ENCODE peak calls at places on chromosomes 6 and 20, in nine cellular contexts. R is substantia nigra, U is brain microvascular endothelial cell, Z is skeletal muscle cell, G is mucosa of descending colon, V is RKO, Y is mesenteric fat pad, O is T-helper 1 cell, M is NCI-H69. T is an unnamed sample.

GRCh38 chr6:169513478-169514193 is 188.2 kb downstream of the WDR27 start:
- DNase-seq in Y (no peak), U (no peak), R (no peak), M (no peak), V (no peak), G (no peak), Z (no peak), O (no peak), T (no peak)

GRCh38 chr6:138499303-138499991 is at the start of gene NHSL1:
- DNase-seq in V (no peak), G (peak), Y (no peak), M (peak), R (no peak), U (no peak), Z (no peak), O (no peak), T (no peak)

GRCh38 chr6:13413466-13413862 is 73.9 kb downstream of the GFOD1 start:
- DNase-seq in V (no peak), Y (peak), O (no peak), U (no peak), R (no peak), G (no peak), M (no peak), Z (no peak), T (no peak)

GRCh38 chr6:9516207-9516606 is 898.7 kb downstream of the TFAP2A start:
- DNase-seq in O (no peak), Z (peak), Y (no peak), R (no peak), M (peak), V (peak), G (no peak), U (peak), T (peak)

GRCh38 chr6:111572216-111572706 is 33.4 kb downstream of the TRAF3IP2 start:
- DNase-seq in O (no peak), M (peak), R (no peak), V (no peak), Y (no peak), Z (no peak), U (no peak), G (no peak), T (no peak)

GRCh38 chr6:7106752-7107577 is 796 bp upstream of the RREB1 start:
- DNase-seq in G (peak), Y (no peak), U (peak), M (no peak), O (peak), R (no peak), Z (no peak), V (no peak), T (no peak)

GRCh38 chr20:44295995-44296394 is 15.0 kb downstream of the FITM2 start:
- DNase-seq in R (no peak), G (peak), M (peak), O (no peak), V (no peak), U (no peak), Y (no peak), Z (no peak), T (no peak)

GRCh38 chr6:1255646-1256365 is 56.1 kb upstream of the FOXQ1 start:
- DNase-seq in Y (no peak), O (no peak), V (no peak), R (no peak), Z (no peak), G (no peak), U (no peak), M (no peak), T (no peak)

GRCh38 chr6:136656121-136656520 is 105.9 kb upstream of the MAP7 start:
- DNase-seq in V (no peak), O (no peak), R (no peak), Z (peak), Y (no peak), G (no peak), M (no peak), U (no peak), T (no peak)

GRCh38 chr6:145155411-145155810 is 579.9 kb downstream of the EPM2A start:
- DNase-seq in Z (no peak), R (no peak), M (no peak), U (no peak), O (no peak), V (no peak), Y (no peak), G (no peak), T (no peak)

GRCh38 chr6:7587631-7588100 is 2.3 kb upstream of the SNRNP48 start:
- DNase-seq in M (peak), U (peak), R (no peak), V (peak), Y (no peak), O (no peak), G (peak), Z (peak), T (no peak)

GRCh38 chr20:49181265-49181877 is 6.8 kb downstream of the STAU1 start:
- DNase-seq in U (no peak), R (no peak), Y (no peak), V (no peak), G (no peak), O (no peak), Z (no peak), M (no peak), T (no peak)

GRCh38 chr6:134065706-134066105 is 13.3 kb upstream of the SLC2A12 start:
- DNase-seq in Z (no peak), U (no peak), V (peak), M (peak), R (no peak), O (no peak), Y (no peak), G (peak), T (no peak)

GRCh38 chr6:1923454-1923853 is 313.7 kb downstream of the FOXC1 start:
- DNase-seq in Z (no peak), G (no peak), U (no peak), R (no peak), Y (no peak), O (no peak), M (no peak), V (no peak), T (no peak)

GRCh38 chr6:151442359-151442758 is 9.6 kb downstream of the RMND1 start:
- DNase-seq in Y (no peak), Z (no peak), R (no peak), O (no peak), V (no peak), U (no peak), M (no peak), G (no peak), T (no peak)

GRCh38 chr6:109852713-109853112 is 125.4 kb upstream of the GPR6 start:
- DNase-seq in O (no peak), M (no peak), G (no peak), V (no peak), Z (no peak), R (no peak), Y (no peak), U (no peak), T (no peak)

GRCh38 chr6:87697581-87698552 is 4.2 kb downstream of the AKIRIN2 start:
- DNase-seq in Z (peak), O (no peak), V (peak), U (peak), Y (no peak), G (no peak), R (no peak), M (peak), T (no peak)

GRCh38 chr6:36679043-36679821 is 718 bp downstream of the CDKN1A start:
- DNase-seq in M (peak), U (no peak), G (peak), R (peak), Z (no peak), V (peak), O (peak), Y (peak), T (peak)

GRCh38 chr6:121971886-121972285 is 427.6 kb upstream of the HSF2 start:
- DNase-seq in V (no peak), Z (no peak), U (peak), O (no peak), R (no peak), G (no peak), Y (no peak), M (no peak), T (no peak)

GRCh38 chr6:1719922-1720321 is 110.2 kb downstream of the FOXC1 start:
- DNase-seq in U (no peak), G (no peak), R (no peak), Z (no peak), O (no peak), Y (no peak), V (no peak), M (no peak), T (no peak)

GRCh38 chr6:38216451-38216850 is 396.9 kb downstream of the ZFAND3 start:
- DNase-seq in U (no peak), V (no peak), M (no peak), Z (no peak), O (no peak), G (no peak), Y (no peak), R (no peak), T (no peak)

GRCh38 chr6:125923371-125923877 is 33.1 kb upstream of the HINT3 start:
- DNase-seq in Z (no peak), V (no peak), O (no peak), G (no peak), M (no peak), U (no peak), R (no peak), Y (no peak), T (no peak)

GRCh38 chr6:50819527-50819905 is 845 bp downstream of the TFAP2B start:
- DNase-seq in Z (no peak), O (no peak), G (no peak), Y (no peak), U (no peak), V (no peak), R (no peak), M (no peak), T (no peak)

GRCh38 chr20:41734506-41734945 is 116.3 kb upstream of the CHD6 start:
- DNase-seq in V (peak), G (peak), M (peak), U (peak), O (peak), Y (no peak), Z (no peak), R (no peak), T (peak)

GRCh38 chr6:45049188-45049843 is 278.8 kb upstream of the RUNX2 start:
- DNase-seq in Z (no peak), Y (no peak), M (no peak), U (peak), O (no peak), R (no peak), G (no peak), V (peak), T (no peak)

GRCh38 chr6:88184921-88185320 is 18.8 kb upstream of the CNR1 start:
- DNase-seq in Y (no peak), Z (no peak), O (no peak), V (no peak), U (no peak), M (no peak), R (no peak), G (no peak), T (no peak)

GRCh38 chr20:63658749-63659187 is 656 bp downstream of the RTEL1 start:
- DNase-seq in R (no peak), Y (no peak), Z (peak), U (peak), M (no peak), O (no peak), V (peak), G (no peak), T (no peak)

GRCh38 chr6:10565913-10566312 is 44.8 kb downstream of the GCNT2 start:
- DNase-seq in U (no peak), M (no peak), R (no peak), V (no peak), Z (no peak), G (no peak), O (no peak), Y (no peak), T (no peak)

GRCh38 chr6:47161176-47161687 is 119.1 kb upstream of the ADGRF1 start:
- DNase-seq in U (no peak), Y (no peak), M (peak), Z (no peak), R (no peak), O (no peak), G (peak), V (peak), T (no peak)

GRCh38 chr6:165231581-165232276 is 77.7 kb downstream of the C6orf118 start:
- DNase-seq in G (no peak), O (no peak), V (peak), R (peak), Z (peak), M (no peak), Y (no peak), U (peak), T (no peak)

GRCh38 chr20:25867776-25868649 is 171.4 kb upstream of the ZNF337 start:
- DNase-seq in Z (no peak), Y (no peak), M (peak), U (peak), R (peak), G (peak), O (peak), V (no peak), T (peak)

GRCh38 chr20:36548006-36548315 is 6.6 kb downstream of the MYL9 start:
- DNase-seq in U (no peak), O (no peak), Z (no peak), G (no peak), R (no peak), M (no peak), Y (no peak), V (no peak), T (no peak)

GRCh38 chr6:135935951-135936601 is 84.6 kb downstream of the PDE7B start:
- DNase-seq in Y (no peak), Z (peak), U (peak), G (no peak), M (peak), V (no peak), O (no peak), R (peak), T (no peak)

T was measured in stomach.